ENCODE peak calls at places on chromosomes 2 and 18, in seven cellular contexts. X, H, B, R, I, K and Y are unnamed samples.

GRCh38 chr18:70450658-70451253 is 161.9 kb downstream of the SOCS6 start:
- DNase-seq in X (no peak), H (no peak), B (no peak), R (no peak), I (no peak), K (no peak), Y (no peak)

GRCh38 chr2:57371186-57371585 is 675.4 kb upstream of the VRK2 start:
- DNase-seq in X (no peak), H (no peak), B (no peak), R (no peak), I (no peak), K (no peak), Y (no peak)

GRCh38 chr2:67982956-67983355 is 79.8 kb downstream of the C1D start:
- DNase-seq in X (peak; percentile 72), H (no peak), B (no peak), R (no peak), I (no peak), K (no peak), Y (no peak)

GRCh38 chr18:13640266-13640860 is 86.0 kb downstream of the FAM210A start:
- DNase-seq in X (no peak), H (no peak), B (no peak), R (no peak), I (no peak), K (peak; percentile 51), Y (no peak)

GRCh38 chr18:9091066-9091476 is 11.4 kb upstream of the NDUFV2 start:
- DNase-seq in X (no peak), H (no peak), B (no peak), R (no peak), I (no peak), K (no peak), Y (no peak)

GRCh38 chr2:5367321-5367720 is 324.9 kb upstream of the SOX11 start:
- DNase-seq in X (no peak), H (no peak), B (no peak), R (no peak), I (peak; percentile 37), K (no peak), Y (no peak)

GRCh38 chr18:27605107-27605834 is 420.2 kb upstream of the CHST9 start:
- DNase-seq in X (peak; percentile 29), H (no peak), B (no peak), R (peak; percentile 25), I (peak; percentile 85), K (peak; percentile 82), Y (peak; percentile 36)

GRCh38 chr2:45009928-45010705 is 865 bp upstream of the SIX2 start:
- DNase-seq in X (no peak), H (peak; percentile 84), B (peak; percentile 93), R (peak; percentile 18), I (no peak), K (peak; percentile 68), Y (no peak)

GRCh38 chr18:28204154-28204553 is 27.2 kb upstream of the CDH2 start:
- DNase-seq in X (peak; percentile 63), H (no peak), B (no peak), R (no peak), I (no peak), K (no peak), Y (peak; percentile 46)

GRCh38 chr2:180761224-180761623 is 219.2 kb upstream of the UBE2E3 start:
- DNase-seq in X (no peak), H (no peak), B (no peak), R (no peak), I (no peak), K (no peak), Y (no peak)

GRCh38 chr18:65859075-65859474 is 108.3 kb downstream of the CDH7 start:
- DNase-seq in X (no peak), H (no peak), B (no peak), R (no peak), I (no peak), K (no peak), Y (no peak)

GRCh38 chr2:190545756-190546385 is 11.3 kb upstream of the NEMP2 start:
- DNase-seq in X (no peak), H (no peak), B (no peak), R (no peak), I (no peak), K (no peak), Y (no peak)
- H3K4me3 ChIP-seq in X (no peak overlapping the region), H (peak overlapping the region; percentile 33), B (peak overlapping the region; percentile 42), R (no peak overlapping the region), I (no peak overlapping the region), K (peak overlapping the region; percentile 47), Y (peak overlapping the region; percentile 36)

DNA sequence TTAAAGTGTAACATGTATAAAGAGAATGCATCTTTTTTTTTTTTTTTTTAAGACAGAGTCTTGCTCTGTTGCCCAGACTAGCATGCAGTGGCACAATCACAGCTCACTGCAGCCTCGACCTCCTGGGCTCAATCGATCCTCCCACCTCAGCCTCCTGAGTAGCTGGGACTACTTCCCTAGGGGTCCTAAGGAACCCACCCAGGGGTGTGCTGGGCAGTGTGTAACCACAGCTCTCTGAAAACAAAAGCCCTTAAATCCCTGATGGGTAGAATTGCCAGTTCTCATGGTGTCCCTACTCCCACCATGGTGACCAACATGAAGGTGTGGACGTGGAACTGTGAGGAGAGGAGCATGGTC is 105.6 kb upstream of the ST3GAL5 start:
- DNase-seq in X (no peak), H (no peak), B (no peak), R (no peak), I (no peak), K (peak; percentile 41), Y (no peak)
- H3K4me3 ChIP-seq in X (no peak overlapping the region), H (no peak overlapping the region), B (no peak overlapping the region), R (no peak overlapping the region), I (no peak overlapping the region), K (no peak overlapping the region), Y (no peak overlapping the region)

GRCh38 chr18:63158012-63158631 is 161.4 kb downstream of the BCL2 start:
- DNase-seq in X (no peak), H (no peak), B (no peak), R (no peak), I (no peak), K (no peak), Y (no peak)
- H3K4me3 ChIP-seq in X (no peak overlapping the region), H (no peak overlapping the region), B (peak overlapping the region; percentile 20), R (no peak overlapping the region), I (no peak overlapping the region), K (no peak overlapping the region), Y (no peak overlapping the region)

GRCh38 chr2:1556286-1556685 is 143.0 kb downstream of the TPO start:
- DNase-seq in X (no peak), H (no peak), B (no peak), R (no peak), I (no peak), K (no peak), Y (no peak)

GRCh38 chr2:1552611-1553010 is 139.3 kb downstream of the TPO start:
- DNase-seq in X (no peak), H (no peak), B (no peak), R (no peak), I (no peak), K (no peak), Y (no peak)

GRCh38 chr2:1551905-1552304 is 138.6 kb downstream of the TPO start:
- DNase-seq in X (no peak), H (no peak), B (no peak), R (no peak), I (no peak), K (no peak), Y (no peak)

GRCh38 chr2:1550658-1551316 is 137.5 kb downstream of the TPO start:
- DNase-seq in X (no peak), H (peak; percentile 47), B (no peak), R (peak; percentile 55), I (peak; percentile 48), K (peak; percentile 66), Y (no peak)

GRCh38 chr2:1553671-1554295 is 140.5 kb downstream of the TPO start:
- DNase-seq in X (peak; percentile 51), H (no peak), B (no peak), R (no peak), I (no peak), K (no peak), Y (peak; percentile 59)
- H3K4me3 ChIP-seq in X (no peak overlapping the region), H (no peak overlapping the region), B (no peak overlapping the region), R (no peak overlapping the region), I (no peak overlapping the region), K (no peak overlapping the region), Y (no peak overlapping the region)

GRCh38 chr2:58800846-58801245 is 559.7 kb upstream of the FANCL start:
- DNase-seq in X (no peak), H (no peak), B (no peak), R (no peak), I (no peak), K (no peak), Y (no peak)
- H3K4me3 ChIP-seq in X (no peak overlapping the region), H (no peak overlapping the region), B (no peak overlapping the region), R (no peak overlapping the region), I (no peak overlapping the region), K (no peak overlapping the region), Y (no peak overlapping the region)

DNA sequence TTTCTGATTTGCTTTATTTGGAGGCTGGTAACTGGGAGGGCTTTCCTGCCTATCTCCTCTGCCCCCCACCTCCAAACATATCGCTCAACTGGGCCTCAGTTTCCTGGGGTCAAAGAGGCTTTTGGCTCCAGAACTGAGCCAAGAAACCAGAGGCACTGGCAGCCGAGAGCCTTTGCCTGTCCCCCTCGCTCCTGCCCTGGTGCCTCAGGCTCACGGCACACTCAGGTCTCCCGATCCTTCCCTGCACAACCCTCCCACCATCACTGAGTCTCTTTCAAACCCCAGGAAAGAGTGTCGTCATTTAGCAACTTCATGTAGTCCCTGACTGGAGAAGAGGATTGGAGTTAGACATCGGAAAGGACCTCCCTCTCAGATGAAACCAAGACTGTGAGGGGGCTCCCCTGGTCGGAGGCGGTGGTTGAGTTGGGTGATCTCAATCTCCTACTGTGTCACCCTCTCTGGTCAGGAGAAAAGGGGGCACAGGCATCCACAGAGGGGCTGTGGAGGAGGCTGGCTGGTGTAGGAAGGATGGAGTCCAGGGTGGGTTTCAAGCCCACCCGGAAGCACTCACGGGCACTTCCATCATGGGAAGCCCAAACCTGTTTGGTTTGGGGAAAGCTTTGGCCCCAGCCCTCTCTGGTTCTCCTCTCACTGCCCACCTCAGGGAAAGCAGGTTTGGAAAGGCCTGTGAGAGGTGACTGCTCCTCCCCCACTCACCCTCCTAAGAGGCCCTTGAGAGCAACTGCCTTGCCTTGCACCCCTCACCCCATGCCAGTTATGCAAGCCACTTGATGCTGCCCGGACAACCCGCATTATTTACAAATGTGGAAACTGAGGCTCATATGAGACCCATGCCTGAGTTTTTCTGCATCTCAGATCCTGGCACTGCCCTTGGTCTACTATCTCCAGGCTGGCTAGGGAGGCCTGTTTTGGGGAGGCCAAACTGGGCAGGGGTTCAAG is 62.3 kb downstream of the TNS1 start:
- DNase-seq in X (no peak), H (no peak), B (no peak), R (no peak), I (no peak), K (no peak), Y (no peak)
- H3K4me3 ChIP-seq in X (peak overlapping the region; percentile 89), H (peak overlapping the region; percentile 84), B (peak overlapping the region; percentile 83), R (peak overlapping the region; percentile 38), I (no peak overlapping the region), K (peak overlapping the region; percentile 56), Y (no peak overlapping the region)

DNA sequence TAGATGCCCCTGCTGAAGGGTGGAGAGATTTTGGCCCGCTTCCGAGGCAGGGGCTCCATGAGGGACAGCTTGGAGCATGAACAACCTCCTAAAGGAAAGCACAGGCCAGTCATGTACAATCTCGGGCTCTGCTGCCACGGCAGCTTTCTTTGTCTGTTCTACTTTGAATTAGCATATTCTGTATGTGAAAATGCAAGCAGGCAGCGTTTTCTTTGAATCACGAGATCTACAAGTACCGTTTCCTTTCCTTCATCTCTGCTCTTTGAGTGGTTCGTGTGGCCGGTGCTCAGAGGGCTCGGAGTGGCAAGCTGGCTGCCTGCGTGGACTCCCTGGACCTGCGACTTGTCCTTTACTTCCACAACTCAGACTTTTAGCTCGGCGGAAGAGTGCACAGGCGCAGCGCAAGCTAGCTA is 6.8 kb downstream of the TWIST2 start:
- DNase-seq in X (no peak), H (no peak), B (no peak), R (no peak), I (no peak), K (no peak), Y (no peak)
- H3K4me3 ChIP-seq in X (peak overlapping the region; percentile 52), H (no peak overlapping the region), B (no peak overlapping the region), R (no peak overlapping the region), I (no peak overlapping the region), K (no peak overlapping the region), Y (no peak overlapping the region)